ENCODE peak calls at places on chromosomes 2 and 18, in seven cellular contexts. R is GM23338, L is IMR-90, D is fibroblast of lung, N is dorsolateral prefrontal cortex, K is H1, J is heart left ventricle. C is an unnamed sample.

GRCh38 chr2:15643791-15644588 is 52.3 kb downstream of the DDX1 start:
- DNase-seq in R (no peak), J (no peak), D (no peak), L (no peak), K (no peak), N (no peak), C (no peak)

GRCh38 chr2:50097118-50097517 is 934.8 kb downstream of the NRXN1 start:
- DNase-seq in D (no peak), K (no peak), L (no peak), N (no peak), R (no peak), J (no peak), C (no peak)

GRCh38 chr2:49255325-49256023 is 101.2 kb upstream of the FSHR start:
- DNase-seq in D (no peak), J (no peak), L (no peak), R (no peak), K (no peak), N (no peak), C (no peak)

GRCh38 chr2:124296470-124296869 is 271.4 kb downstream of the CNTNAP5 start:
- DNase-seq in R (no peak), N (no peak), K (no peak), D (no peak), J (no peak), L (no peak), C (no peak)

GRCh38 chr2:191835539-191836350 is 11.1 kb downstream of the CAVIN2 start:
- DNase-seq in N (no peak), J (no peak), R (peak; percentile 63), D (peak; percentile 61), K (peak; percentile 69), L (peak; percentile 61), C (no peak)

GRCh38 chr2:202109737-202110184 is 36.7 kb downstream of the KIAA2012 start:
- DNase-seq in N (no peak), D (peak; percentile 72), L (peak; percentile 61), K (no peak), J (no peak), R (peak; percentile 63), C (no peak)

GRCh38 chr2:234999740-235000425 is 48.1 kb downstream of the SH3BP4 start:
- DNase-seq in N (no peak), R (no peak), J (no peak), K (no peak), L (no peak), D (no peak), C (no peak)

GRCh38 chr2:178796079-178796677 is 11.0 kb downstream of the TTN start:
- DNase-seq in R (peak; percentile 48), J (no peak), D (peak; percentile 41), K (no peak), L (peak; percentile 50), N (no peak), C (no peak)

GRCh38 chr18:46829947-46830346 is 73.1 kb upstream of the ST8SIA5 start:
- DNase-seq in L (no peak), R (no peak), D (no peak), N (no peak), J (no peak), K (no peak), C (no peak)

GRCh38 chr2:163664610-163665009 is 71.2 kb downstream of the FIGN start:
- DNase-seq in L (peak; percentile 83), N (no peak), K (no peak), D (peak; percentile 92), J (no peak), R (no peak), C (no peak)

GRCh38 chr2:102677219-102678215 is 58.2 kb downstream of the SLC9A2 start:
- DNase-seq in J (no peak), N (no peak), D (no peak), L (no peak), K (no peak), R (no peak), C (no peak)

GRCh38 chr2:72846171-72847095 is 20.6 kb upstream of the EXOC6B start:
- DNase-seq in D (no peak), N (no peak), K (no peak), R (no peak), J (no peak), L (no peak), C (no peak)

GRCh38 chr2:116802671-116803070 is 1011.8 kb upstream of the DDX18 start:
- DNase-seq in N (no peak), J (no peak), D (no peak), R (no peak), L (no peak), K (no peak), C (no peak)

GRCh38 chr2:31333527-31334183 is 80.9 kb downstream of the XDH start:
- DNase-seq in N (peak; percentile 90), R (peak; percentile 96), J (peak; percentile 83), K (peak; percentile 92), L (peak; percentile 84), D (peak; percentile 68), C (peak; percentile 48)

GRCh38 chr18:5167827-5168226 is 29.2 kb downstream of the AKAIN1 start:
- DNase-seq in N (no peak), K (no peak), J (no peak), L (no peak), D (no peak), R (no peak), C (no peak)

GRCh38 chr2:108940156-108940555 is 48.9 kb downstream of the EDAR start:
- DNase-seq in L (no peak), K (no peak), R (no peak), N (no peak), D (no peak), J (no peak), C (no peak)

GRCh38 chr2:77147154-77147553 is 375.0 kb downstream of the LRRTM4 start:
- DNase-seq in K (no peak), R (no peak), D (no peak), N (no peak), J (no peak), L (no peak), C (no peak)

GRCh38 chr2:153268941-153269461 is 209.6 kb downstream of the RPRM start:
- DNase-seq in L (no peak), N (no peak), D (no peak), R (no peak), K (no peak), J (no peak), C (no peak)

GRCh38 chr18:45876131-45876530 is 50.7 kb downstream of the SIGLEC15 start:
- DNase-seq in D (peak; percentile 69), K (no peak), N (no peak), J (no peak), L (peak; percentile 25), R (no peak), C (no peak)

GRCh38 chr18:76384114-76384790 is 110.8 kb downstream of the ZNF516 start:
- DNase-seq in K (no peak), N (no peak), D (no peak), R (no peak), J (no peak), L (no peak), C (no peak)

GRCh38 chr18:76384861-76385680 is 110.0 kb downstream of the ZNF516 start:
- DNase-seq in N (no peak), R (no peak), L (no peak), J (no peak), K (no peak), D (no peak), C (no peak)

GRCh38 chr18:76385681-76385975 is 109.4 kb downstream of the ZNF516 start:
- DNase-seq in D (no peak), J (no peak), K (no peak), N (no peak), L (no peak), R (no peak), C (no peak)

GRCh38 chr18:76382265-76382664 is 112.8 kb downstream of the ZNF516 start:
- DNase-seq in D (no peak), R (no peak), J (no peak), K (no peak), L (peak; percentile 52), N (no peak), C (no peak)

DNA sequence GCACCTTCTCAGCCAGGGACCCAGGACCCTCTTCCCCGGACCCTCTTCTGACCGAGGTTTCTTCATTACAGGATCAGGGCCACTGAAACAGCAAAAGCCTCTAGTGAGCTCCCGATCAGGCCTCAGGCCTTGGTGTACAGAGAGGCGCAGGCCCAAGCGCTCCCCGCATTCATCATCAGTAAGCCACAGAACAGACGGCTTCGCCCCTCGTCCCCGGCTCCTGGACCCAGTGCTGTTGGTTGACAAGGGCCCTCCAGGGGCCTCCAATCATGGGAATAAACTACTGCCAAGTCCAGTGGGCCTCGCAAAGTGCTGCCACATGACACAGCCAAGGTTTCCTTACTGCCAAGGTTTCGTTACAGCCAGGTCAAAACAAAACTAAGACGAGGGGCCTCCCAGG is 111.4 kb downstream of the ZNF516 start:
- DNase-seq in K (no peak), J (no peak), N (no peak), D (no peak), R (no peak), L (no peak), C (no peak)
- H3K27ac ChIP-seq in K (no peak overlapping the region), J (no peak overlapping the region), N (no peak overlapping the region), D (no peak overlapping the region), R (no peak overlapping the region), L (no peak overlapping the region), C (no peak overlapping the region)

GRCh38 chr2:148517822-148518221 is 126.7 kb upstream of the EPC2 start:
- DNase-seq in J (no peak), R (no peak), N (no peak), K (no peak), L (no peak), D (no peak), C (no peak)

GRCh38 chr2:148521181-148521580 is 123.4 kb upstream of the EPC2 start:
- DNase-seq in N (no peak), J (no peak), L (no peak), R (no peak), D (no peak), K (no peak), C (no peak)

GRCh38 chr2:148517296-148517695 is 127.3 kb upstream of the EPC2 start:
- DNase-seq in N (no peak), J (no peak), K (no peak), R (no peak), D (no peak), L (no peak), C (no peak)

GRCh38 chr2:148515976-148516375 is 128.6 kb upstream of the EPC2 start:
- DNase-seq in L (peak; percentile 62), N (no peak), D (peak; percentile 10), K (no peak), J (no peak), R (no peak), C (no peak)

DNA sequence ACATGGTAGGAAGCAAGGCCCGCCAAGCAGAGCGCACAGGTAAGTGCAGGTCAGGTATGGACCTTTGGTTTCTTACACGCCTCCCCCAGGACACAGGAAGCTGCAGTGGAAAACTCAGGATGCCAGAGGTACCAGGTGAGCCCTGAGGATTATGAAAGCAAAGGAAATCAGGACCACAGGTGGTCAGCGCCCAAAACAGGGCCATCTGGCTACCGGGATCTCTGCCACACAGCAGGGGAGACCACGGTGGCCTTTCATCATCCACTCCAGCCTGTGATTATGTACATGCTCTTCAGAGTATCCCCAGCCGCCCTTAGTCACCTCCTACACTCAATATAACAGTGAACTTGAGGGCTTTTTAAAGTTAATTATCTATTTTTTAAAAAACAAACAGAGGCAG is 125.5 kb upstream of the EPC2 start:
- DNase-seq in D (no peak), J (no peak), L (no peak), N (no peak), R (peak; percentile 54), K (no peak), C (no peak)
- H3K27ac ChIP-seq in D (no peak overlapping the region), J (no peak overlapping the region), L (no peak overlapping the region), N (no peak overlapping the region), R (no peak overlapping the region), K (no peak overlapping the region), C (no peak overlapping the region)

GRCh38 chr2:121664713-121665112 is 15.5 kb upstream of the CLASP1 start:
- DNase-seq in L (no peak), D (no peak), R (no peak), K (no peak), J (no peak), N (no peak), C (no peak)
- H3K27ac ChIP-seq in L (no peak overlapping the region), D (no peak overlapping the region), R (no peak overlapping the region), K (no peak overlapping the region), J (peak overlapping the region; percentile 47), N (no peak overlapping the region), C (no peak overlapping the region)

GRCh38 chr18:22422909-22423548 is 5.3 kb upstream of the CTAGE1 start:
- DNase-seq in N (no peak), J (no peak), K (no peak), R (no peak), L (peak; percentile 87), D (peak; percentile 76), C (no peak)
- H3K27ac ChIP-seq in N (no peak overlapping the region), J (peak overlapping the region; percentile 5), K (no peak overlapping the region), R (no peak overlapping the region), L (peak overlapping the region; percentile 68), D (no peak overlapping the region), C (no peak overlapping the region)